ENCODE peak calls at places on chromosomes 16 and 17, in eight cellular contexts. A is AG04450; T is NCI-H774; K is activated T-helper 1 cell treated with anti-CD3 and anti-CD28 coated beads, Interleukin-2, amount 50 U/mL, for 16 hours; Y is CD4-positive, alpha-beta memory T cell; E is GM03348; J is A549; H is kidney. X is an unnamed sample.

GRCh38 chr17:11742891-11743290 is 144.6 kb downstream of the DNAH9 start:
- DNase-seq in A (no peak), T (no peak), K (no peak), Y (no peak), E (no peak), J (no peak), H (no peak), X (no peak)

GRCh38 chr16:84032458-84033178 is 10.0 kb downstream of the SLC38A8 start:
- DNase-seq in A (no peak), T (no peak), K (no peak), Y (no peak), E (no peak), J (no peak), H (no peak), X (no peak)

GRCh38 chr17:32136856-32137255 is 5.4 kb upstream of the RHOT1 start:
- DNase-seq in A (no peak), T (no peak), K (no peak), Y (no peak), E (no peak), J (no peak), H (peak), X (no peak)

GRCh38 chr17:50074227-50074626 is 18.3 kb downstream of the ITGA3 start:
- DNase-seq in A (no peak), T (no peak), K (no peak), Y (no peak), E (no peak), J (no peak), H (no peak), X (no peak)

GRCh38 chr17:55530064-55530463 is 18.8 kb upstream of the SMIM36 start:
- DNase-seq in A (no peak), T (no peak), K (no peak), Y (no peak), E (no peak), J (no peak), H (no peak), X (no peak)

GRCh38 chr16:79599256-79599836 is 1.2 kb downstream of the MAF start:
- DNase-seq in A (no peak), T (no peak), K (no peak), Y (peak), E (peak), J (peak), H (peak), X (no peak)

GRCh38 chr17:81246679-81247338 is 7.7 kb downstream of the NDUFAF8 start:
- DNase-seq in A (no peak), T (no peak), K (no peak), Y (no peak), E (no peak), J (no peak), H (peak), X (no peak)

GRCh38 chr17:57006040-57006439 is 28.1 kb downstream of the SCPEP1 start:
- DNase-seq in A (no peak), T (no peak), K (no peak), Y (no peak), E (no peak), J (no peak), H (no peak), X (no peak)

GRCh38 chr17:29146369-29146972 is 33.7 kb downstream of the MYO18A start:
- DNase-seq in A (no peak), T (no peak), K (no peak), Y (no peak), E (no peak), J (no peak), H (peak), X (no peak)

GRCh38 chr17:13584701-13585080 is 17.0 kb downstream of the HS3ST3A1 start:
- DNase-seq in A (no peak), T (no peak), K (no peak), Y (no peak), E (no peak), J (no peak), H (no peak), X (no peak)

GRCh38 chr16:89710709-89711564 is 9.4 kb upstream of the SPATA2L start:
- DNase-seq in A (no peak), T (no peak), K (no peak), Y (no peak), E (no peak), J (no peak), H (peak), X (no peak)

GRCh38 chr16:85557976-85558589 is 55.0 kb upstream of the GSE1 start:
- DNase-seq in A (no peak), T (no peak), K (no peak), Y (no peak), E (peak), J (no peak), H (no peak), X (no peak)

GRCh38 chr16:12150600-12150999 is 174.1 kb downstream of the SNX29 start:
- DNase-seq in A (no peak), T (no peak), K (no peak), Y (no peak), E (no peak), J (no peak), H (no peak), X (no peak)

GRCh38 chr17:15341385-15341849 is at the start of gene TEKT3:
- DNase-seq in A (peak), T (peak), K (no peak), Y (no peak), E (peak), J (peak), H (peak), X (peak)

GRCh38 chr16:27174007-27174406 is 29.3 kb upstream of the KDM8 start:
- DNase-seq in A (no peak), T (peak), K (peak), Y (peak), E (no peak), J (no peak), H (no peak), X (no peak)

GRCh38 chr16:68644715-68645493 is at the start of gene CDH3:
- DNase-seq in A (no peak), T (peak), K (no peak), Y (peak), E (peak), J (no peak), H (peak), X (peak)

GRCh38 chr16:89123831-89124100 is 30.1 kb downstream of the ACSF3 start:
- DNase-seq in A (no peak), T (no peak), K (no peak), Y (no peak), E (no peak), J (no peak), H (peak), X (no peak)

GRCh38 chr16:66717112-66717675 is 20.7 kb upstream of the CMTM4 start:
- DNase-seq in A (peak), T (no peak), K (no peak), Y (no peak), E (peak), J (no peak), H (no peak), X (no peak)

GRCh38 chr16:78659216-78659615 is 559.8 kb downstream of the WWOX start:
- DNase-seq in A (no peak), T (no peak), K (no peak), Y (no peak), E (no peak), J (no peak), H (no peak), X (no peak)

GRCh38 chr16:87580855-87581261 is 21.4 kb upstream of the JPH3 start:
- DNase-seq in A (no peak), T (no peak), K (no peak), Y (no peak), E (peak), J (no peak), H (no peak), X (no peak)

GRCh38 chr16:17273142-17273561 is 197.6 kb downstream of the XYLT1 start:
- DNase-seq in A (peak), T (no peak), K (peak), Y (no peak), E (peak), J (peak), H (no peak), X (no peak)

GRCh38 chr16:88086571-88087516 is 135.6 kb downstream of the BANP start:
- DNase-seq in A (no peak), T (no peak), K (no peak), Y (no peak), E (no peak), J (no peak), H (peak), X (no peak)

GRCh38 chr17:32933881-32934280 is 5.9 kb downstream of the TMEM98 start:
- DNase-seq in A (no peak), T (no peak), K (no peak), Y (no peak), E (no peak), J (no peak), H (no peak), X (no peak)

GRCh38 chr17:66191607-66192377 is at the start of gene CEP112:
- DNase-seq in A (no peak), T (peak), K (peak), Y (peak), E (peak), J (peak), H (peak), X (peak)

GRCh38 chr16:3590736-3591435 is 13.7 kb upstream of the NLRC3 start:
- DNase-seq in A (no peak), T (no peak), K (no peak), Y (no peak), E (no peak), J (no peak), H (peak), X (no peak)

GRCh38 chr17:42514279-42514678 is 21.8 kb upstream of the NAGLU start:
- DNase-seq in A (no peak), T (no peak), K (no peak), Y (no peak), E (no peak), J (no peak), H (no peak), X (no peak)

GRCh38 chr17:75267403-75268232 is 3.4 kb downstream of the MIF4GD start:
- DNase-seq in A (no peak), T (peak), K (no peak), Y (no peak), E (no peak), J (no peak), H (no peak), X (no peak)

GRCh38 chr16:67185003-67185865 is 1.5 kb upstream of the MATCAP1 start:
- DNase-seq in A (peak), T (no peak), K (peak), Y (peak), E (peak), J (peak), H (peak), X (peak)

GRCh38 chr16:76668207-76668725 is 391.1 kb downstream of the CNTNAP4 start:
- DNase-seq in A (no peak), T (no peak), K (no peak), Y (no peak), E (no peak), J (no peak), H (no peak), X (no peak)

X was measured in breast epithelium.